ENCODE peak calls at places on chromosomes 4 and X, in ten cellular contexts. S is T-helper 9 cell; F is CD4-positive, alpha-beta memory T cell; N is smooth muscle cell of the brain vasculature; C is astrocyte of the spinal cord; Y is SW 1271; H is cerebellar cortex; X is NCI-H345; M is Calu3; P is renal cortical epithelial cell. V is an unnamed sample.

GRCh38 chr4:170591076-170591475 is 501.3 kb upstream of the AADAT start:
- DNase-seq in Y (no peak), P (no peak), M (no peak), F (no peak), C (no peak), S (no peak), H (no peak), X (no peak), N (no peak), V (no peak)

GRCh38 chr4:177480796-177481195 is 38.6 kb upstream of the AGA start:
- DNase-seq in P (peak; percentile 55), X (no peak), F (no peak), C (peak; percentile 66), M (no peak), Y (no peak), H (no peak), N (no peak), S (no peak), V (no peak)

GRCh38 chr4:136893638-136894037 is 638.7 kb downstream of the PCDH18 start:
- DNase-seq in M (no peak), P (no peak), H (no peak), Y (no peak), S (no peak), C (no peak), F (no peak), N (no peak), X (no peak), V (no peak)

GRCh38 chr4:25916870-25917269 is 2.9 kb downstream of the SMIM20 start:
- DNase-seq in F (no peak), P (no peak), C (no peak), N (no peak), H (no peak), Y (no peak), X (no peak), S (no peak), M (no peak), V (no peak)

GRCh38 chrX:13029831-13030771 is 14.3 kb downstream of the FAM9C start:
- DNase-seq in F (no peak), P (peak; percentile 50), X (no peak), N (no peak), H (peak; percentile 30), Y (no peak), M (peak; percentile 62), C (no peak), S (no peak), V (no peak)

GRCh38 chr4:621296-622070 is 3.9 kb upstream of the PDE6B start:
- DNase-seq in X (no peak), S (no peak), Y (no peak), H (no peak), P (no peak), F (no peak), M (no peak), N (no peak), C (no peak), V (no peak)

GRCh38 chrX:136115909-136116297 is 31.4 kb upstream of the FHL1 start:
- DNase-seq in P (no peak), N (no peak), Y (no peak), X (no peak), M (no peak), F (no peak), S (no peak), C (no peak), H (no peak), V (no peak)

GRCh38 chr4:16667464-16667863 is 231.0 kb downstream of the LDB2 start:
- DNase-seq in S (no peak), Y (no peak), N (no peak), X (no peak), H (no peak), M (no peak), C (peak; percentile 80), F (no peak), P (no peak), V (peak; percentile 86)

GRCh38 chr4:157655101-157655818 is 434.7 kb downstream of the GRIA2 start:
- DNase-seq in N (no peak), H (no peak), C (no peak), X (no peak), M (no peak), S (no peak), P (no peak), Y (no peak), F (no peak), V (no peak)

GRCh38 chrX:40097101-40097491 is 662 bp downstream of the BCOR start:
- DNase-seq in H (peak; percentile 1), X (no peak), Y (no peak), P (no peak), C (no peak), F (peak; percentile 56), N (no peak), S (no peak), M (peak; percentile 14), V (no peak)

GRCh38 chrX:119688856-119689455 is 4.0 kb downstream of the SEPTIN6 start:
- DNase-seq in X (no peak), S (no peak), P (no peak), M (no peak), C (no peak), H (no peak), Y (no peak), F (peak; percentile 75), N (no peak), V (no peak)

GRCh38 chr4:116386856-116387255 is 698.5 kb downstream of the TRAM1L1 start:
- DNase-seq in X (no peak), N (no peak), C (no peak), H (no peak), F (no peak), M (no peak), S (no peak), Y (no peak), P (no peak), V (no peak)

GRCh38 chr4:74044676-74045075 is 6.2 kb upstream of the CXCL3 start:
- DNase-seq in H (no peak), C (peak; percentile 22), F (no peak), P (peak; percentile 83), X (no peak), Y (no peak), N (no peak), S (no peak), M (no peak), V (no peak)

GRCh38 chr4:70613182-70613892 is 15.2 kb upstream of the ENAM start:
- DNase-seq in N (no peak), S (no peak), P (peak; percentile 45), X (no peak), C (no peak), Y (no peak), H (no peak), M (no peak), F (no peak), V (no peak)

GRCh38 chrX:47614618-47615017 is 5.0 kb downstream of the SYN1 start:
- DNase-seq in H (no peak), M (no peak), S (no peak), P (no peak), C (no peak), Y (no peak), F (no peak), N (no peak), X (no peak), V (no peak)

GRCh38 chrX:54447461-54447860 is 7.3 kb downstream of the TSR2 start:
- DNase-seq in Y (no peak), M (no peak), P (no peak), S (no peak), C (no peak), H (peak; percentile 19), X (no peak), N (no peak), F (no peak), V (no peak)

GRCh38 chrX:142999209-142999720 is 26.5 kb upstream of the SPANXN4 start:
- DNase-seq in H (no peak), F (no peak), P (peak; percentile 73), Y (no peak), N (no peak), S (no peak), M (no peak), X (no peak), C (no peak), V (no peak)

GRCh38 chr4:128410037-128410436 is 122.4 kb upstream of the PGRMC2 start:
- DNase-seq in P (no peak), H (no peak), Y (no peak), F (no peak), M (no peak), C (no peak), N (no peak), X (no peak), S (no peak), V (no peak)

GRCh38 chrX:40644821-40645358 is 2.5 kb downstream of the CXorf38 start:
- DNase-seq in M (peak; percentile 59), N (peak; percentile 33), P (peak; percentile 61), Y (no peak), X (no peak), C (peak; percentile 62), S (peak; percentile 34), F (peak; percentile 67), H (no peak), V (peak; percentile 67)

GRCh38 chrX:148665001-148665400 is 164.6 kb downstream of the AFF2 start:
- DNase-seq in N (no peak), S (no peak), M (no peak), P (no peak), C (no peak), Y (no peak), X (no peak), F (no peak), H (peak; percentile 76), V (no peak)

GRCh38 chrX:11461181-11462001 is 168.2 kb downstream of the AMELX start:
- DNase-seq in S (no peak), P (no peak), X (no peak), N (no peak), H (no peak), C (no peak), M (no peak), F (no peak), Y (no peak), V (no peak)

GRCh38 chr4:173121044-173121685 is 47.4 kb upstream of the GALNT7 start:
- DNase-seq in N (no peak), Y (no peak), S (no peak), C (peak; percentile 12), X (peak; percentile 33), F (no peak), M (peak; percentile 44), P (peak; percentile 69), H (no peak), V (no peak)

GRCh38 chrX:78710146-78710545 is 37.4 kb upstream of the LPAR4 start:
- DNase-seq in X (no peak), P (no peak), S (no peak), Y (no peak), H (no peak), N (no peak), F (no peak), C (peak; percentile 27), M (no peak), V (peak; percentile 1)

GRCh38 chr4:118352843-118353373 is at the start of gene PRSS12:
- DNase-seq in C (peak; percentile 64), H (no peak), F (peak; percentile 39), Y (peak; percentile 3), N (no peak), M (peak; percentile 93), S (peak; percentile 33), P (peak; percentile 10), X (peak; percentile 78), V (no peak)

GRCh38 chrX:111507931-111508330 is 3.5 kb upstream of the SERTM2 start:
- DNase-seq in N (no peak), H (no peak), M (no peak), F (no peak), P (peak; percentile 89), C (no peak), S (no peak), Y (no peak), X (no peak), V (no peak)

GRCh38 chr4:70627620-70628019 is 924 bp upstream of the ENAM start:
- DNase-seq in S (no peak), P (no peak), Y (no peak), H (no peak), F (no peak), M (no peak), C (no peak), X (no peak), N (no peak), V (no peak)

GRCh38 chr4:163111588-163111987 is 55.1 kb downstream of the NAF1 start:
- DNase-seq in C (peak; percentile 7), M (no peak), F (no peak), P (peak; percentile 13), N (no peak), H (peak; percentile 4), X (no peak), S (no peak), Y (no peak), V (no peak)

GRCh38 chr4:155909615-155910226 is 6.2 kb downstream of the TDO2 start:
- DNase-seq in H (no peak), F (no peak), X (no peak), S (no peak), P (no peak), M (no peak), N (no peak), C (no peak), Y (no peak), V (no peak)

V was measured in GM04504.